ENCODE peak calls at places on chromosomes 2 and 18, in eight cellular contexts. C, N, F, U, E, O, R and L are unnamed samples.

GRCh38 chr2:4588606-4589005 is 885.2 kb downstream of the DCDC2C start:
- DNase-seq in C (no peak), U (no peak), R (no peak), N (no peak), F (no peak), E (no peak), O (no peak), L (no peak)

GRCh38 chr2:152071077-152071476 is 27.8 kb downstream of the CACNB4 start:
- DNase-seq in C (peak), O (no peak), N (no peak), R (no peak), F (no peak), U (peak), E (no peak), L (no peak)

GRCh38 chr2:172102858-172103359 is at the start of gene DLX2:
- DNase-seq in U (peak), R (no peak), C (peak), E (peak), N (peak), O (peak), F (peak), L (no peak)

GRCh38 chr2:102122115-102122514 is 20.4 kb upstream of the IL1R1 start:
- DNase-seq in C (no peak), U (no peak), E (no peak), R (peak), O (no peak), N (no peak), F (no peak), L (peak)

GRCh38 chr2:31079665-31080064 is 58.6 kb downstream of the GALNT14 start:
- DNase-seq in R (no peak), E (no peak), N (peak), C (no peak), F (peak), O (no peak), U (no peak), L (no peak)

GRCh38 chr2:7011376-7012083 is 94.3 kb downstream of the RNF144A start:
- DNase-seq in E (no peak), F (no peak), N (no peak), R (peak), U (no peak), C (no peak), O (no peak), L (peak)

GRCh38 chr2:18178736-18179349 is 300.4 kb downstream of the KCNS3 start:
- DNase-seq in F (no peak), E (peak), U (peak), O (no peak), C (no peak), R (no peak), N (peak), L (peak)

GRCh38 chr2:152120430-152120829 is 21.6 kb upstream of the CACNB4 start:
- DNase-seq in R (no peak), C (no peak), O (no peak), E (no peak), F (no peak), N (no peak), U (no peak), L (no peak)

GRCh38 chr18:63138469-63139340 is 180.9 kb downstream of the BCL2 start:
- DNase-seq in F (no peak), N (peak), E (no peak), U (peak), C (peak), R (no peak), O (no peak), L (no peak)

GRCh38 chr2:66013456-66013855 is 421.5 kb upstream of the MEIS1 start:
- DNase-seq in F (no peak), E (no peak), U (no peak), R (no peak), C (no peak), N (no peak), O (no peak), L (no peak)

GRCh38 chr2:101340141-101340541 is 31.6 kb upstream of the RNF149 start:
- DNase-seq in F (no peak), O (no peak), N (no peak), U (no peak), E (no peak), C (no peak), R (no peak), L (no peak)

GRCh38 chr2:23719721-23720120 is 207.2 kb downstream of the ATAD2B start:
- DNase-seq in R (no peak), F (no peak), E (no peak), N (no peak), U (no peak), C (no peak), O (no peak), L (no peak)

GRCh38 chr2:237290249-237290648 is 123.7 kb downstream of the COL6A3 start:
- DNase-seq in E (no peak), U (no peak), F (no peak), C (no peak), O (peak), N (no peak), R (no peak), L (no peak)

GRCh38 chr18:5476961-5477800 is 66.6 kb downstream of the EPB41L3 start:
- DNase-seq in F (no peak), R (no peak), C (no peak), U (no peak), N (no peak), E (no peak), O (no peak), L (no peak)

GRCh38 chr18:23244431-23244830 is 109.1 kb downstream of the CABLES1 start:
- DNase-seq in R (no peak), C (no peak), F (no peak), O (no peak), N (no peak), E (no peak), U (no peak), L (no peak)

GRCh38 chr2:241601841-241602240 is 35.1 kb downstream of the THAP4 start:
- DNase-seq in O (no peak), R (no peak), E (no peak), U (no peak), N (no peak), C (no peak), F (no peak), L (no peak)

GRCh38 chr2:30979822-30980245 is 158.4 kb downstream of the GALNT14 start:
- DNase-seq in F (no peak), E (no peak), O (no peak), U (no peak), R (peak), C (no peak), N (no peak), L (peak)

GRCh38 chr2:42340045-42340937 is 20.7 kb downstream of the COX7A2L start:
- DNase-seq in O (no peak), E (no peak), U (no peak), C (no peak), N (no peak), F (no peak), R (no peak), L (no peak)

GRCh38 chr2:31031132-31031706 is 107.0 kb downstream of the GALNT14 start:
- DNase-seq in O (no peak), R (no peak), N (no peak), E (no peak), U (no peak), F (no peak), C (peak), L (no peak)

GRCh38 chr2:3198119-3198518 is 179.5 kb downstream of the EIPR1 start:
- DNase-seq in F (no peak), C (no peak), R (no peak), U (no peak), N (peak), E (peak), O (no peak), L (no peak)

GRCh38 chr2:25313711-25314513 is 27.8 kb downstream of the DNMT3A start:
- DNase-seq in O (no peak), N (no peak), U (no peak), E (no peak), C (no peak), R (no peak), F (no peak), L (no peak)

GRCh38 chr2:40448476-40449079 is 3.3 kb downstream of the SLC8A1 start:
- DNase-seq in C (no peak), N (peak), O (no peak), U (no peak), F (no peak), E (peak), R (no peak), L (no peak)

GRCh38 chr2:40169430-40169829 is 282.5 kb downstream of the SLC8A1 start:
- DNase-seq in U (no peak), E (no peak), N (no peak), F (no peak), C (no peak), R (no peak), O (no peak), L (no peak)

DNA sequence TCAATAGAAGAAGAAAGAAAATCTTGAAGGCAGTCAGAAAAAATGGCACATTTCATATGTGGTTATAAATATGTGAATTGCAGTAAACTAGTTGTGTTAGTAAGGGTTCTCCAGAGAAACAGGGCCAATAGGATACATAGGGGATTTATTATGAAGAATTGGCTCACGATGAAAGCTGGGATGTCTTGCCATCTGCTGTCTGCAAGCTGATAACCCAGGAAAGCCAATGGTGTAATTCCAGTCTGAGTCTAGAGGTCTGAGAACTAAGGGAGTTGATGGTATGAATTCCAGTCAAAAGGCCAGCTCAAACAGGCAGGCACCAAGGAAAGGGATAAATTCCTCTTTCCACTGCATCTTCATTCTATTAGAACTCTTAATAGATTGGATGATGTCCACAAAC is 362.4 kb downstream of the KCNJ3 start:
- DNase-seq in N (no peak), O (no peak), F (no peak), E (no peak), R (no peak), C (no peak), U (no peak), L (no peak)
- TF ChIP-seq CTCF in N (no peak), O (no peak), F (no peak), E (no peak), R (no peak), C (no peak), U (no peak), L (no peak)

GRCh38 chr18:32469190-32469611 is 1.5 kb downstream of the GAREM1 start:
- DNase-seq in F (no peak), C (no peak), U (no peak), N (peak), E (no peak), O (peak), R (no peak), L (no peak)
- TF ChIP-seq CTCF in F (peak), C (no peak), U (no peak), N (no peak), E (no peak), O (peak), R (no peak), L (peak)

GRCh38 chr18:38367473-38367872 is 801.9 kb upstream of the CELF4 start:
- DNase-seq in C (no peak), R (no peak), E (no peak), N (no peak), U (no peak), O (no peak), F (no peak), L (no peak)
- TF ChIP-seq CTCF in C (no peak), R (no peak), E (no peak), N (peak), U (no peak), O (no peak), F (peak), L (no peak)

GRCh38 chr2:33019796-33020195 is 73.0 kb downstream of the LTBP1 start:
- DNase-seq in C (no peak), U (no peak), F (no peak), N (no peak), E (no peak), R (no peak), O (no peak), L (no peak)

GRCh38 chr2:33020883-33021282 is 74.1 kb downstream of the LTBP1 start:
- DNase-seq in O (no peak), R (no peak), C (no peak), U (no peak), N (no peak), E (no peak), F (no peak), L (no peak)

GRCh38 chr2:33021542-33022259 is 74.9 kb downstream of the LTBP1 start:
- DNase-seq in O (no peak), E (no peak), F (no peak), R (peak), U (no peak), N (no peak), C (no peak), L (no peak)

GRCh38 chr2:33015421-33016142 is 68.8 kb downstream of the LTBP1 start:
- DNase-seq in O (no peak), C (no peak), U (no peak), F (no peak), R (peak), N (no peak), E (no peak), L (no peak)

GRCh38 chr2:33018271-33018670 is 71.5 kb downstream of the LTBP1 start:
- DNase-seq in R (no peak), N (no peak), E (no peak), F (no peak), U (no peak), O (no peak), C (no peak), L (no peak)
- TF ChIP-seq CTCF in R (peak), N (no peak), E (no peak), F (no peak), U (no peak), O (no peak), C (no peak), L (peak)

DNA sequence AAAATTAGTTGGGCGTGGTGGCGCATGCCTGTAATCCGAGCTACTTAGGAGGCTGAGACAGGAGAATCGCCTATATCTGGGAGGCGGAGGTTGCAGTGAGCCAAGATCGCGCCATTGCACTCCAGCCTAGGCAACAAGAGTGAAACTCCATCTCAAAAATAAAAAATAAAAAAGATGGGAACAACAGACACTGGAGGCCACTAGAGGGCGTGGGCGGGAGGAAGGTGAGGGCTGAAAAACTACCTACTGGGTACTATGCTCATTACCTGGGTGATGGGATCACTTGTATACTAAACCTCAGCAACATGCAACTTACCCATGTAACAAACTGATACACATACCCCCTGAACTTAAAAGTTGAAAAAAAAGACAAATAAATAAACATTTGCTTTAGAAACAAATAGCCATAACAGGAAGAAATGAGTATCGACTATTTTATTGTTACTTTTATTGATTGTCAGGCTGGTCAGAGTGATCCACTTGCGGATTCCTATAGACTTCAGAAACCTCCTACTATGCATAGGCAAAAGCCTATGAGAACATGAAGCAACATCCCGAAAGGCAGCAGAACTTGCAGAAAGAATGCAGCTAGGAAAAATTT is 61.0 kb downstream of the TMEM163 start:
- DNase-seq in U (no peak), R (no peak), O (no peak), F (no peak), E (peak), N (peak), C (no peak), L (no peak)
- TF ChIP-seq CTCF in U (peak), R (peak), O (no peak), F (peak), E (peak), N (peak), C (peak), L (no peak)

DNA sequence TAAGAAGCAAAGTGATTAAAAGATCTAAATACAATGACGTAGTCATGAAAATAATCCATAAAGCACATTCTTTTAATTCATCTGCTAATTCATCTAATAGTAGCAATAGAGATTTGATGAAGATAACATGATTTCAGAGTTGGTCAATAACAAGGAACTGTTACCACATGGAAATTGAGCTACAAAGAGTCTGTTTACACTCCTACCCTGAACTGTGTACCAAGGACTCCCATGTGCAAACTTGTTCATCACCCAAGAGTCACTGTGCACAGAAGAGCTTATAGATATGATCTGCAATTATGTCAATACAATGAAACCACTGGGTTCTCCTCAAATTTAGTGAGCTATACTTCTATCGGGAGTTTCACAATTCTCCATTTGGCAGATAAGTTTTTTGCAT is 78.5 kb upstream of the DTNA start:
- DNase-seq in F (no peak), N (no peak), C (no peak), U (no peak), E (no peak), R (no peak), O (no peak), L (no peak)
- TF ChIP-seq CTCF in F (no peak), N (no peak), C (no peak), U (no peak), E (no peak), R (no peak), O (no peak), L (no peak)